ENCODE peak calls at places on chromosomes 2 and 18, in ten cellular contexts. Z is stimulated activated naive CD8-positive, alpha-beta T cell treated with anti-CD3 and anti-CD28 coated beads, Interleukin-15, amount 100 ng/mL, for 72 hours; M is neural progenitor cell; I is HFFc6; V is DMS153; A is bronchial epithelial cell; D is midbrain; W is tibial nerve; F is NCI-H69; O is HEK293T. U is an unnamed sample.

GRCh38 chr2:16102976-16103380 is 162.6 kb downstream of the MYCN start:
- DNase-seq in Z (no peak), M (no peak), I (no peak), V (no peak), A (no peak), D (no peak), W (no peak), F (no peak), O (no peak), U (no peak)

GRCh38 chr2:3476386-3477033 is 42.8 kb downstream of the ADI1 start:
- DNase-seq in Z (no peak), M (peak; percentile 39), I (peak; percentile 30), V (no peak), A (no peak), D (peak; percentile 78), W (no peak), F (no peak), O (no peak), U (no peak)

GRCh38 chr2:27638709-27639108 is 9.9 kb downstream of the GPN1 start:
- DNase-seq in Z (no peak), M (no peak), I (peak; percentile 88), V (no peak), A (peak; percentile 79), D (no peak), W (no peak), F (no peak), O (no peak), U (no peak)

GRCh38 chr18:3269241-3269640 is 7.3 kb downstream of the MYL12B start:
- DNase-seq in Z (no peak), M (no peak), I (peak; percentile 66), V (no peak), A (no peak), D (no peak), W (no peak), F (no peak), O (no peak), U (no peak)

GRCh38 chr18:62329676-62330454 is 4.8 kb downstream of the TNFRSF11A start:
- DNase-seq in Z (no peak), M (no peak), I (peak; percentile 79), V (peak; percentile 8), A (peak; percentile 59), D (no peak), W (no peak), F (peak; percentile 73), O (no peak), U (no peak)

GRCh38 chr2:191411472-191411871 is 166.3 kb downstream of the MYO1B start:
- DNase-seq in Z (no peak), M (no peak), I (no peak), V (no peak), A (no peak), D (no peak), W (no peak), F (no peak), O (no peak), U (no peak)

GRCh38 chr2:119853777-119854399 is 94.2 kb downstream of the PTPN4 start:
- DNase-seq in Z (no peak), M (peak; percentile 42), I (no peak), V (no peak), A (no peak), D (no peak), W (no peak), F (no peak), O (no peak), U (no peak)

GRCh38 chr18:62788891-62789290 is 73.5 kb downstream of the PHLPP1 start:
- DNase-seq in Z (no peak), M (no peak), I (no peak), V (peak; percentile 89), A (no peak), D (peak; percentile 11), W (no peak), F (peak; percentile 93), O (peak; percentile 13), U (no peak)

GRCh38 chr18:13520306-13520705 is 206.1 kb downstream of the FAM210A start:
- DNase-seq in Z (no peak), M (no peak), I (no peak), V (no peak), A (no peak), D (no peak), W (no peak), F (no peak), O (no peak), U (no peak)

GRCh38 chr2:217291259-217291658 is 431.4 kb upstream of the TNP1 start:
- DNase-seq in Z (no peak), M (no peak), I (no peak), V (no peak), A (no peak), D (no peak), W (no peak), F (no peak), O (no peak), U (no peak)

GRCh38 chr2:121052023-121052422 is 233.0 kb downstream of the TFCP2L1 start:
- DNase-seq in Z (no peak), M (no peak), I (no peak), V (no peak), A (no peak), D (no peak), W (no peak), F (no peak), O (no peak), U (no peak)

GRCh38 chr2:176931588-176932563 is 280.7 kb upstream of the HNRNPA3 start:
- DNase-seq in Z (peak; percentile 50), M (no peak), I (peak; percentile 11), V (no peak), A (peak; percentile 44), D (no peak), W (no peak), F (peak; percentile 64), O (peak; percentile 55), U (no peak)

GRCh38 chr2:65071499-65072180 is 15.4 kb downstream of the CEP68 start:
- DNase-seq in Z (no peak), M (no peak), I (peak; percentile 41), V (no peak), A (peak; percentile 41), D (no peak), W (no peak), F (no peak), O (peak; percentile 34), U (no peak)

GRCh38 chr18:59084286-59084779 is 55.4 kb upstream of the SEC11C start:
- DNase-seq in Z (peak; percentile 57), M (peak; percentile 88), I (peak; percentile 66), V (peak; percentile 95), A (peak; percentile 67), D (peak; percentile 82), W (peak; percentile 35), F (peak; percentile 98), O (peak; percentile 66), U (peak; percentile 82)

GRCh38 chr2:45578056-45578843 is 32.8 kb downstream of the SRBD1 start:
- DNase-seq in Z (no peak), M (peak; percentile 48), I (peak; percentile 19), V (no peak), A (peak; percentile 42), D (no peak), W (no peak), F (peak; percentile 35), O (peak; percentile 17), U (peak; percentile 77)

GRCh38 chr18:10051877-10052631 is 138.2 kb downstream of the VAPA start:
- DNase-seq in Z (no peak), M (no peak), I (peak; percentile 79), V (no peak), A (no peak), D (peak; percentile 86), W (peak; percentile 62), F (no peak), O (no peak), U (no peak)

GRCh38 chr2:73821227-73821626 is 7.5 kb upstream of the STAMBP start:
- DNase-seq in Z (peak; percentile 39), M (no peak), I (no peak), V (no peak), A (no peak), D (no peak), W (no peak), F (no peak), O (no peak), U (no peak)

GRCh38 chr2:28972778-28973335 is 8.2 kb upstream of the TOGARAM2 start:
- DNase-seq in Z (no peak), M (no peak), I (no peak), V (no peak), A (peak; percentile 50), D (no peak), W (no peak), F (no peak), O (no peak), U (no peak)

GRCh38 chr2:151999058-151999457 is 99.8 kb downstream of the CACNB4 start:
- DNase-seq in Z (peak; percentile 20), M (peak; percentile 79), I (peak; percentile 28), V (peak; percentile 1), A (peak; percentile 30), D (peak; percentile 27), W (no peak), F (peak; percentile 38), O (peak; percentile 75), U (peak; percentile 79)

GRCh38 chr18:10270160-10270571 is 184.3 kb upstream of the APCDD1 start:
- DNase-seq in Z (no peak), M (no peak), I (peak; percentile 19), V (no peak), A (no peak), D (peak; percentile 45), W (peak; percentile 31), F (peak; percentile 66), O (no peak), U (no peak)

GRCh38 chr18:48806551-48807261 is 144.1 kb downstream of the SMAD7 start:
- DNase-seq in Z (peak; percentile 44), M (no peak), I (no peak), V (no peak), A (no peak), D (no peak), W (no peak), F (no peak), O (no peak), U (no peak)